ENCODE peak calls at places on chromosome 1, in seven cellular contexts. A is activated CD4-positive, alpha-beta T cell treated with anti-CD3 and anti-CD28 coated beads, Interleukin-2, amount 50 U/mL, for 24 hours; V is AG20443; P is GM04504; B is T-cell; K is left ventricle myocardium inferior; Y is T47D. F is an unnamed sample.

GRCh38 chr1:158146165-158146564 is 34.5 kb upstream of the CD1D start:
- DNase-seq in A (no peak), V (no peak), P (no peak), B (no peak), K (no peak), Y (no peak), F (no peak)

GRCh38 chr1:226632922-226633351 is 84.4 kb downstream of the STUM start:
- DNase-seq in A (no peak), V (no peak), P (no peak), B (no peak), K (no peak), Y (no peak), F (no peak)

GRCh38 chr1:9249534-9250335 is 15.2 kb downstream of the H6PD start:
- DNase-seq in A (no peak), V (peak), P (no peak), B (no peak), K (peak), Y (peak), F (peak)

GRCh38 chr1:240491156-240491555 is 120.8 kb downstream of the GREM2 start:
- DNase-seq in A (no peak), V (no peak), P (no peak), B (no peak), K (no peak), Y (no peak), F (peak)

GRCh38 chr1:46742069-46742468 is 23.2 kb upstream of the EFCAB14 start:
- DNase-seq in A (no peak), V (no peak), P (no peak), B (no peak), K (no peak), Y (no peak), F (no peak)

GRCh38 chr1:156104861-156105546 is 9.5 kb upstream of the LMNA start:
- DNase-seq in A (no peak), V (peak), P (peak), B (no peak), K (no peak), Y (peak), F (no peak)

GRCh38 chr1:67463298-67463960 is 33.2 kb upstream of the SERBP1 start:
- DNase-seq in A (no peak), V (no peak), P (no peak), B (no peak), K (no peak), Y (no peak), F (peak)

GRCh38 chr1:97489834-97490233 is 431.0 kb downstream of the DPYD start:
- DNase-seq in A (no peak), V (no peak), P (peak), B (no peak), K (no peak), Y (no peak), F (no peak)

GRCh38 chr1:243441601-243442000 is 185.8 kb downstream of the SDCCAG8 start:
- DNase-seq in A (no peak), V (no peak), P (no peak), B (no peak), K (no peak), Y (no peak), F (no peak)

GRCh38 chr1:15326691-15327530 is 79.9 kb downstream of the FHAD1 start:
- DNase-seq in A (no peak), V (peak), P (peak), B (no peak), K (no peak), Y (no peak), F (peak)

GRCh38 chr1:228513244-228513900 is 26.2 kb downstream of the RNF187 start:
- DNase-seq in A (no peak), V (no peak), P (no peak), B (no peak), K (no peak), Y (no peak), F (no peak)

GRCh38 chr1:103905363-103905762 is 155.7 kb downstream of the AMY1C start:
- DNase-seq in A (no peak), V (no peak), P (no peak), B (no peak), K (no peak), Y (no peak), F (no peak)

GRCh38 chr1:1842360-1843146 is 48.3 kb downstream of the GNB1 start:
- DNase-seq in A (no peak), V (no peak), P (no peak), B (no peak), K (no peak), Y (no peak), F (no peak)